ENCODE peak calls at places on chromosomes 4 and X, in nine cellular contexts. P is transverse colon; G is lung; U is cardiac muscle cell; A is hepatocyte; D is IMR-90; W is right cardiac atrium; X is adipocyte; Z is CD4-positive, alpha-beta T cell. I is an unnamed sample. For H3K27me3, the result is how much of the 10 kb centered on the place peaks cover.

GRCh38 chr4:113574636-113575103 is 186.9 kb downstream of the CAMK2D start:
- DNase-seq in P (no peak), U (no peak), W (no peak), Z (no peak), D (peak), X (peak), G (no peak), A (peak), I (no peak)

GRCh38 chrX:16966745-16967144 is 20.3 kb downstream of the REPS2 start:
- DNase-seq in X (no peak), U (no peak), Z (no peak), A (no peak), W (no peak), D (no peak), P (no peak), G (no peak), I (no peak)

GRCh38 chr4:147017081-147017480 is 71.4 kb upstream of the TTC29 start:
- DNase-seq in U (no peak), X (peak), W (no peak), D (peak), Z (no peak), P (no peak), G (no peak), A (no peak), I (no peak)

GRCh38 chr4:128379860-128380259 is 92.2 kb upstream of the PGRMC2 start:
- DNase-seq in W (peak), D (peak), X (peak), G (no peak), Z (no peak), A (peak), U (peak), P (peak), I (peak)

GRCh38 chr4:40046311-40046980 is 10.2 kb upstream of the N4BP2 start:
- DNase-seq in A (peak), W (peak), P (peak), D (peak), U (peak), G (peak), X (peak), Z (no peak), I (peak)

GRCh38 chrX:134684956-134685355 is 26.7 kb upstream of the PLAC1 start:
- DNase-seq in D (no peak), A (no peak), U (no peak), G (no peak), Z (no peak), W (no peak), X (no peak), P (no peak), I (no peak)

GRCh38 chr4:184417802-184418511 is 56.4 kb downstream of the IRF2 start:
- DNase-seq in P (no peak), Z (no peak), D (peak), W (peak), G (no peak), U (no peak), X (peak), A (peak), I (peak)

GRCh38 chr4:35793045-35793722 is 451.1 kb downstream of the ARAP2 start:
- DNase-seq in A (no peak), P (no peak), U (no peak), G (no peak), X (no peak), Z (no peak), W (no peak), D (no peak), I (no peak)

GRCh38 chr4:152591361-152591760 is 55.5 kb upstream of the FBXW7 start:
- DNase-seq in X (peak), Z (peak), U (peak), D (peak), W (peak), A (peak), G (peak), P (peak), I (peak)

GRCh38 chr4:54228563-54229501 is at the start of gene PDGFRA:
- DNase-seq in X (peak), U (peak), P (peak), G (peak), A (peak), D (peak), Z (no peak), W (peak), I (no peak)
- H3K27me3 ChIP-seq in X (under half), U (under half), P (half or more), G (under half), A (half or more), D (under half), Z (half or more), W (under half), I (under half)

GRCh38 chr4:48187813-48188212 is 53.8 kb upstream of the TXK start:
- DNase-seq in X (peak), D (no peak), U (no peak), Z (no peak), G (no peak), A (no peak), W (no peak), P (no peak), I (no peak)
- H3K27me3 ChIP-seq in X (under half), D (under half), U (under half), Z (under half), G (under half), A (under half), W (under half), P (under half), I (under half)

GRCh38 chrX:132086717-132087116 is 41.1 kb downstream of the FRMD7 start:
- DNase-seq in A (no peak), U (no peak), P (no peak), G (no peak), X (peak), W (no peak), D (no peak), Z (no peak), I (no peak)

GRCh38 chrX:132093239-132093860 is 34.5 kb downstream of the FRMD7 start:
- DNase-seq in W (no peak), G (no peak), D (no peak), A (no peak), P (no peak), X (no peak), Z (no peak), U (no peak), I (no peak)

GRCh38 chrX:132094169-132094568 is 33.7 kb downstream of the FRMD7 start:
- DNase-seq in D (no peak), X (no peak), A (no peak), G (no peak), P (no peak), U (no peak), W (no peak), Z (no peak), I (no peak)

GRCh38 chrX:132090370-132091152 is 37.3 kb downstream of the FRMD7 start:
- DNase-seq in D (no peak), Z (no peak), G (no peak), A (no peak), P (no peak), X (no peak), W (no peak), U (no peak), I (no peak)

DNA sequence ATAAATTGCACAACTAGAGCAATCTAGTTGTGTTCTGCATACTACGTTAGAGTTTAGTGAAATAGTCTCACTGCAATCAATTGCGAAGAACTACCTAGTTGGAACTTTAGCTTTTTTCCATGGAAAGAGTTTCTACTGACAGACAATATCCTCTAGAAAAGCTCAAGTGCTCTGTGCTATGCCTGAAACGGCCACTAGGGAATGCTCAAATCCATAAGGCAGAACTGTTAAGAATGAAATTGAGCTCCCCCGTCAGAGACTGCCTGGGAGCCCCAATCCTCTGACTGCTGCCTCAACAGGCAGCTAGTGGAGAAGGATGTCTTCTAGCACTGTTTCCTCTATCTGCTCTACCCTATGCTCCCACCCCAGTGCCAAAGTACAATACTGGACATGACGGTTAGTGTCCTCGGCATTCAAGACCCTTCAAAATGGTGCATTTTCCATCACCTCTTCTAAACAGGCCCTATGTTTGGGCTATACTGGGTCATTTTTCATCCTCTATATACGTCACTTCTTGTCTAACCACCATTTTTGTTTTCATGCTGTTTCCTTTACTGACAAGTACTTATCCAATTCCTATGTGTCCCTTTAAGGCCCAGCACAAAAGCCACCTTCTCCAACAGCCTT is 35.3 kb downstream of the FRMD7 start:
- DNase-seq in X (peak), U (peak), P (peak), D (peak), W (peak), A (peak), G (peak), Z (peak), I (peak)
- H3K27me3 ChIP-seq in X (under half), U (under half), P (under half), D (under half), W (under half), A (under half), G (under half), Z (under half), I (under half)

DNA sequence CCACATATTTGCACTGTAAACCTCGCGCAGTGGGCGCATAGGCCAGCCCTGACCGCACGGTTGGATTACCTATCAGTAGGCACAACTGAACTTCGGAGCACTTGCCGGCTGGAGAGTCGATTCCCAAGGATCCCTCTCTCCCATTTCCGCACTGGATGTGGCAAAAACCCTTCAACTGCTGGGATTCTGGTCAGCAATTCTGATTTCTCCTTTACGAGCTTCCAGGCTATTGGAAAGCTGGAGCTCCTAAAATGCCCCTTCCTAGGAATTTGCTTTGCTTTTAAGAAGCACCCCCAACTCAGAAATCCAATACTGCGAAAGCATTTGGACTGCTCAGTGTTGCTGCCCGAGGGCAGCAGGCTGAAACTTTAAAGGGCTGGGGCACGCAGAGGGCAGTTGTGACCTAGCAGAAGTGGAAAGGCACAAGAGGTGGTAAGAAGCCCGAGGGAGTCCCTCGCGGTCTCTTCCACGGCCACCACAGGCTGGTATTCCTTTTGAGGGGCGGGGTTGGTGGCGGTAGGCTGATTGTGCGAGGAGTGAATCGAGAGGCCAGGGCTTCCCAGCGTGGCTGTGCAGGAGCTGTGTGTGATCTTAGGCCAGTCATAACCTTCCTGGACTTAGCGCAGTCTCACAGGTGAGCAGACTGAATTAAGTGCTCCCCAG is 1.6 kb downstream of the ZAR1 start:
- DNase-seq in W (peak), Z (no peak), P (no peak), D (no peak), X (no peak), U (no peak), A (no peak), G (no peak), I (no peak)
- H3K27me3 ChIP-seq in W (under half), Z (half or more), P (half or more), D (half or more), X (under half), U (half or more), A (half or more), G (under half), I (under half)

DNA sequence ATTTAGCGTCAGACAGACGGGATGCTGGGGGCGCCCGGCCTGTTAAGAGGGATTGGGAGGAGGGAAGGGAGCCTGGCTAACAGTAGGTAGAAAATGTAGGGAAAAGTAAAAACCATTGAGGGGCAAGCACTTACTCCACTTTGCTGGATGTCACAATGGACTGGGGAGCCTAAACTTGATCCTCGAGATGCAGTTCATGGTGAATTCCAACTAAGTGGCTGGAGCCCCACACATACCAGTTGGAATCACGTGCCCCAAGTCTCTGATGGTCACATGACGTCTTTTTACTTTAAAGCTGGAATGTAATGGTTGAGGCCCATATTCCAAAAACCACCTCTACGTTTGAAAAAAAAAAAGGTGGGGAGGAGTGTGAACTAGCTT is 1.5 kb downstream of the PLS3 start:
- DNase-seq in X (peak), U (peak), Z (no peak), G (no peak), P (no peak), D (peak), A (peak), W (no peak), I (no peak)
- H3K27me3 ChIP-seq in X (under half), U (under half), Z (under half), G (under half), P (under half), D (under half), A (under half), W (under half), I (under half)

DNA sequence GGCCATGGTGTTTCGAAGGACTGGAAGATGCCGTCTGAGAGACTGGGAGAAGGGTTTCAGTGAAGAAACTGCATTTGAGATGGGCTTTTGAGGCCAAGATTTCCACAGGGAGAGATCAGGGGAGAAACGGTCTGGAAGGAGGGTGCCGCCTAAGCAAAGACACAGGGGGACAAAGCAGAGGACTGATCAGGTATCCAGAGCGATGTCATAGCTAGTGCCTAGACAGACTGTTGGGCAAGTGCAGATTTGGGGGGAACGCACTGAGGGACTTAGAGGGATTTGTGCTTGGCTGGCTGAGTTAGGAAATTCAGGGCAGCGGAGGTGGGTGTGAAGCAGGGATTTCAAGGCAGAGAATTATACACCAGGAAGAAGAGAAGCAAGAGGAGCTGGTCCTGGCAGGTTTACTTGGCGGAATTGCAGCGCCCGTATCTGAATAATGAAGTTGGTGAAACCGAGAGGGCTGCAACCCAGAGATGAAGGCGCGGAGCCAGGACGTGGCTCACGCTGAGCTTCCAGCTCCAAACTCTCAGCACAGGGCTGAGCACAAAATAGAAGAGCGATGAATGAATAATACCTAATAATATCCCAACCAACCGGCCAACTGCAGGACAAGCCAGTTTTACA is 106.9 kb downstream of the MAML3 start:
- DNase-seq in P (no peak), D (no peak), G (no peak), U (no peak), Z (no peak), A (no peak), W (peak), X (no peak), I (no peak)
- H3K27me3 ChIP-seq in P (under half), D (under half), G (under half), U (under half), Z (under half), A (under half), W (under half), X (under half), I (under half)

GRCh38 chr4:5137226-5137625 is 85.9 kb downstream of the STK32B start:
- DNase-seq in G (no peak), P (no peak), X (no peak), W (no peak), Z (no peak), A (no peak), U (no peak), D (no peak), I (no peak)
- H3K27me3 ChIP-seq in G (under half), P (under half), X (under half), W (under half), Z (under half), A (under half), U (under half), D (under half), I (under half)

GRCh38 chrX:34332336-34332735 is 200.2 kb upstream of the FAM47A start:
- DNase-seq in X (peak), W (no peak), P (no peak), U (peak), A (no peak), D (no peak), Z (no peak), G (no peak), I (no peak)
- H3K27me3 ChIP-seq in X (under half), W (under half), P (under half), U (under half), A (under half), D (under half), Z (under half), G (under half), I (under half)

I was measured in small intestine.